ENCODE peak calls at places on chromosomes 16 and 17, in eight cellular contexts. X, V, Q, A, I, L, Y and F are unnamed samples. For H3K4me1 and H3K36me3, the result is how much of the 10 kb centered on the place peaks cover.

GRCh38 chr17:80750263-80750662 is 205.6 kb downstream of the RPTOR start:
- DNase-seq in A (no peak), Q (no peak), I (no peak), V (no peak), X (no peak), Y (no peak), L (no peak), F (no peak)

GRCh38 chr17:77217136-77217535 is 76.4 kb downstream of the SEC14L1 start:
- DNase-seq in Y (no peak), V (no peak), I (no peak), L (no peak), X (no peak), A (no peak), Q (peak), F (no peak)

GRCh38 chr17:67137026-67137370 is 92.6 kb downstream of the CACNG1 start:
- DNase-seq in I (no peak), X (no peak), L (peak), Y (no peak), Q (no peak), V (no peak), A (no peak), F (no peak)

GRCh38 chr17:64221679-64222078 is 41.4 kb downstream of the TEX2 start:
- DNase-seq in Y (no peak), Q (no peak), L (no peak), V (no peak), X (no peak), I (no peak), A (no peak), F (no peak)

GRCh38 chr16:56793504-56793903 is 63.6 kb downstream of the NUP93 start:
- DNase-seq in Y (peak), X (no peak), V (no peak), A (no peak), Q (no peak), L (peak), I (peak), F (no peak)

GRCh38 chr16:83353241-83353640 is 454.5 kb upstream of the HSBP1 start:
- DNase-seq in X (no peak), A (no peak), I (no peak), L (no peak), Q (no peak), V (no peak), Y (no peak), F (no peak)

GRCh38 chr16:75385507-75386152 is 47.7 kb downstream of the CFDP1 start:
- DNase-seq in L (peak), Y (peak), I (peak), Q (no peak), X (no peak), A (no peak), V (no peak), F (no peak)

GRCh38 chr17:65503557-65503956 is 57.9 kb downstream of the AXIN2 start:
- DNase-seq in A (no peak), I (no peak), Y (no peak), X (no peak), V (no peak), Q (no peak), L (no peak), F (no peak)

GRCh38 chr17:80835816-80836657 is 155.6 kb upstream of the CHMP6 start:
- DNase-seq in Y (no peak), X (no peak), V (peak), A (no peak), L (no peak), Q (peak), I (no peak), F (no peak)

GRCh38 chr16:56357765-56358322 is 67.5 kb downstream of the AMFR start:
- DNase-seq in V (peak), A (no peak), I (no peak), Y (no peak), Q (peak), X (no peak), L (no peak), F (no peak)

GRCh38 chr17:16419929-16420271 is 4.5 kb downstream of the TRPV2 start:
- DNase-seq in I (no peak), V (no peak), Q (no peak), A (peak), L (peak), Y (no peak), X (no peak), F (no peak)

GRCh38 chr16:77767211-77767610 is 21.2 kb upstream of the VAT1L start:
- DNase-seq in Y (no peak), V (no peak), L (no peak), Q (no peak), A (no peak), X (no peak), I (no peak), F (no peak)

GRCh38 chr17:42642377-42642776 is 16.7 kb upstream of the TUBG2 start:
- DNase-seq in Q (no peak), A (no peak), V (peak), X (no peak), I (no peak), L (no peak), Y (peak), F (no peak)

GRCh38 chr17:34503804-34504203 is 75.6 kb upstream of the TMEM132E start:
- DNase-seq in Q (peak), Y (no peak), V (peak), X (no peak), A (no peak), L (no peak), I (no peak), F (peak)

GRCh38 chr16:31397701-31398100 is 4.6 kb downstream of the ITGAD start:
- DNase-seq in V (peak), Y (peak), L (no peak), A (no peak), X (no peak), I (no peak), Q (peak), F (no peak)

GRCh38 chr16:10895053-10895946 is 18.3 kb downstream of the CIITA start:
- DNase-seq in X (no peak), A (peak), Y (peak), L (peak), Q (peak), I (peak), V (no peak), F (peak)

GRCh38 chr17:60345233-60345632 is 46.7 kb downstream of the USP32 start:
- DNase-seq in Q (no peak), L (no peak), A (no peak), I (no peak), V (no peak), X (no peak), Y (no peak), F (no peak)

GRCh38 chr16:10892782-10893181 is 15.8 kb downstream of the CIITA start:
- DNase-seq in A (no peak), Q (no peak), V (no peak), L (no peak), I (no peak), X (no peak), Y (no peak), F (no peak)

GRCh38 chr16:56475226-56475625 is 23.9 kb downstream of the OGFOD1 start:
- DNase-seq in Y (no peak), I (no peak), L (no peak), Q (no peak), A (no peak), X (no peak), V (no peak), F (no peak)

GRCh38 chr16:66695935-66696668 is 441 bp downstream of the CMTM4 start:
- DNase-seq in X (peak), A (peak), Y (peak), V (peak), Q (peak), I (no peak), L (no peak), F (no peak)

GRCh38 chr16:88510091-88510719 is 57.1 kb downstream of the ZFPM1 start:
- DNase-seq in L (no peak), Q (no peak), Y (no peak), V (no peak), X (no peak), I (no peak), A (no peak), F (no peak)

GRCh38 chr17:9987779-9988585 is 82.9 kb upstream of the RCVRN start:
- DNase-seq in V (no peak), A (peak), Q (no peak), X (no peak), Y (peak), L (peak), I (peak), F (no peak)

GRCh38 chr17:66787914-66788313 is 47.0 kb upstream of the CACNG5 start:
- DNase-seq in Q (no peak), L (no peak), A (no peak), X (no peak), Y (no peak), I (no peak), V (no peak), F (no peak)

GRCh38 chr16:56371383-56371937 is 53.9 kb downstream of the AMFR start:
- DNase-seq in X (no peak), V (no peak), Q (no peak), Y (no peak), A (no peak), L (no peak), I (no peak), F (no peak)

GRCh38 chr17:1769826-1770477 is 8.1 kb downstream of the SERPINF1 start:
- DNase-seq in L (no peak), V (peak), X (no peak), I (no peak), Y (no peak), Q (no peak), A (peak), F (no peak)

GRCh38 chr16:56372013-56372634 is 53.2 kb downstream of the AMFR start:
- DNase-seq in I (no peak), V (no peak), Y (no peak), X (no peak), Q (no peak), L (no peak), A (no peak), F (no peak)

GRCh38 chr16:89575247-89576172 is at the start of gene CPNE7:
- DNase-seq in Y (peak), I (no peak), A (no peak), Q (no peak), L (no peak), X (no peak), V (peak), F (no peak)

GRCh38 chr16:16073884-16074781 is 124.7 kb downstream of the ABCC1 start:
- DNase-seq in L (peak), V (peak), I (peak), A (peak), Y (peak), Q (no peak), X (peak), F (no peak)

GRCh38 chr17:50349241-50349595 is 3.3 kb downstream of the XYLT2 start:
- DNase-seq in Q (no peak), V (peak), L (no peak), X (no peak), Y (no peak), A (no peak), I (no peak), F (no peak)

GRCh38 chr16:72530434-72530833 is 358.5 kb upstream of the PMFBP1 start:
- DNase-seq in L (peak), Q (no peak), X (no peak), I (no peak), A (no peak), Y (no peak), V (no peak), F (no peak)

GRCh38 chr17:74520790-74521480 is 10.3 kb downstream of the CD300LB start:
- DNase-seq in L (no peak), A (no peak), Y (no peak), Q (no peak), I (no peak), X (peak), V (no peak), F (no peak)

GRCh38 chr16:55505333-55506015 is 3.4 kb upstream of the LPCAT2 start:
- DNase-seq in Y (no peak), I (no peak), A (no peak), X (no peak), L (no peak), V (no peak), Q (no peak), F (no peak)

GRCh38 chr16:7268182-7268581 is 64.5 kb upstream of the RBFOX1 start:
- DNase-seq in X (no peak), Y (peak), I (peak), V (no peak), Q (no peak), L (no peak), A (peak), F (peak)

GRCh38 chr16:50271148-50272041 is 5.0 kb downstream of the ADCY7 start:
- DNase-seq in Y (peak), I (no peak), L (no peak), X (no peak), Q (peak), A (no peak), V (peak), F (peak)

GRCh38 chr17:72376486-72377345 is 255.9 kb downstream of the SOX9 start:
- DNase-seq in Q (no peak), A (no peak), V (no peak), Y (no peak), L (peak), X (no peak), I (no peak), F (no peak)

GRCh38 chr16:1941162-1941923 is 1.7 kb downstream of the MSRB1 start:
- DNase-seq in Q (no peak), Y (no peak), A (no peak), I (peak), X (no peak), V (no peak), L (no peak), F (no peak)

GRCh38 chr16:67858448-67858993 is 11.0 kb upstream of the CENPT start:
- DNase-seq in A (no peak), X (no peak), Q (no peak), I (no peak), Y (no peak), V (no peak), L (no peak), F (peak)
- H3K4me1 ChIP-seq in A (half or more), X (half or more), Q (under half), I (under half), Y (under half), V (under half), L (under half), F (half or more)

GRCh38 chr16:377419-377951 is 4.3 kb downstream of the PGAP6 start:
- DNase-seq in I (no peak), L (no peak), Q (no peak), V (peak), A (no peak), X (no peak), Y (no peak), F (no peak)
- H3K36me3 ChIP-seq in I (under half), L (under half), Q (under half), V (under half), A (under half), X (under half), Y (under half), F (under half)

GRCh38 chr17:14301761-14302401 is 1.0 kb downstream of the HS3ST3B1 start:
- DNase-seq in V (peak), A (no peak), L (peak), X (peak), I (peak), Q (no peak), Y (peak), F (no peak)
- H3K4me1 ChIP-seq in V (under half), A (under half), L (under half), X (under half), I (under half), Q (under half), Y (under half), F (under half)

DNA sequence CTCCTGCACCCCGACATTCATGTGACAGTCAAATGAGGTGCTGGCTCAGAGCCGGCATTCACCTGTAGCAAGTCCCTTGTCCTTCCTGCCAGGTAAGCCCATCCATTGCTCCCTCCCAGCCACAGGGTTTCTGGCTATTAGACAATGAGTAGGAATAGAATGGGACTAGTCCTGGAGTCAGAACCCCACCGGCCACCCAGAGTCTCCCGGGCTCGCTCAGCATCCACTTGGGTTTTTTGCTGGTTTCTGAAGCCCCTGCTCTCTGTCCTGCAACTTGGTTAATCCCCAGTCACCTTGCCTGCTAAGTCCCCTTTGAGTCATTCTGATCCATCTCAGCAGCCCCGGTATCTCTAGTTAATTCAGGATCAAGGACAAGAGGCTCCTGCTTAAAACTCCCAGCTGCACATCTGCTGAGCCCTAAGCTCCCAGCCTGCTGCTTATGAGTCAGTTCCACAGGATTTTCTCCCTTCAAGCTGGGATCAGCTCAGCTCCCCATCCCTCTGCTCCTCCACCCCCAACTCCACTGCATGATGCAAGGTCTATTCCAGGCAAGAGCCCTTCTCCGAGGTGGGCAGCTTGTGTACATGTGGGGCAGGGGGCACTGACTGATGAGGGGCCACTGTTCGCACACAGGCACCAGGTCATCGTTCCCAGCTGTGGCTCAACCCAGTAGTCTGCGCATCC is 19.9 kb upstream of the MRPS23 start:
- DNase-seq in X (no peak), Q (no peak), Y (no peak), L (peak), A (no peak), I (no peak), V (peak), F (no peak)
- H3K36me3 ChIP-seq in X (under half), Q (under half), Y (under half), L (under half), A (under half), I (under half), V (under half), F (half or more)

GRCh38 chr16:85328665-85329058 is 216.4 kb upstream of the CIBAR2 start:
- DNase-seq in Y (peak), X (no peak), I (no peak), V (peak), L (no peak), Q (no peak), A (no peak), F (no peak)

GRCh38 chr16:85327731-85328664 is 215.7 kb upstream of the CIBAR2 start:
- DNase-seq in Q (no peak), I (no peak), L (no peak), V (peak), A (no peak), Y (peak), X (no peak), F (peak)

GRCh38 chr16:85324506-85324905 is 212.2 kb upstream of the CIBAR2 start:
- DNase-seq in Q (no peak), L (no peak), A (no peak), I (no peak), V (no peak), Y (no peak), X (no peak), F (no peak)

GRCh38 chr16:85326113-85326793 is 214.0 kb upstream of the CIBAR2 start:
- DNase-seq in A (no peak), X (no peak), Y (no peak), I (no peak), L (peak), V (no peak), Q (no peak), F (no peak)

DNA sequence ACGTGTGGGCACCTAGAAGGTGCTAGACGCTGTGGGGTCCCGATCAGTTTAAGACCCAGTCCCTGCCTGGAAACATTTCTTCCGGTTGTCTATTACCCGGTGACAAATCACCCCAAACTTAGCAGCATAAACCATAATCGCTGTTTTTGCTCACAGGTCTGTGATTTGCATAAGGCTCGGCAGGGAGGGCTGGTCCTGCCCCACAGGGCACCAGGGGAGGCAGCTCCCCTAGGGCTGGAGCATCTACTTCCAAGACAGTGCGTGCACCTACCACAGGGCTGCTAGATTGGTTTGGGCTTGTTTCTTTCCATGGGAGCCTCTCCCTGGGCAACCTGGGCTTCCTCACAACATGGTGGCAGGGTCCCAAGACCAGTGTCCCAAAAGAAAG is 214.5 kb upstream of the CIBAR2 start:
- DNase-seq in L (no peak), V (no peak), I (peak), Y (no peak), A (no peak), X (no peak), Q (no peak), F (no peak)
- H3K4me1 ChIP-seq in L (under half), V (under half), I (under half), Y (under half), A (under half), X (under half), Q (under half), F (under half)

GRCh38 chr16:84662471-84662870 is 14.2 kb downstream of the KLHL36 start:
- DNase-seq in L (peak), V (no peak), Q (no peak), I (no peak), Y (no peak), A (no peak), X (no peak), F (no peak)
- H3K36me3 ChIP-seq in L (half or more), V (under half), Q (under half), I (half or more), Y (under half), A (under half), X (half or more), F (half or more)

GRCh38 chr17:28811594-28812135 is 30.9 kb downstream of the FAM222B start:
- DNase-seq in V (no peak), X (no peak), L (peak), Y (no peak), A (peak), I (peak), Q (no peak), F (no peak)
- H3K4me1 ChIP-seq in V (under half), X (under half), L (under half), Y (under half), A (half or more), I (under half), Q (under half), F (under half)